ENCODE peak calls at places on chromosomes 13 and 19, in six cellular contexts. One of them, this sample, is unnamed.

GRCh38 chr13:103443604-103444003 is 377.4 kb upstream of the SLC10A2 start:
- DNase-seq in left ventricle myocardium inferior: no peak
- DNase-seq in T-helper 17 cell: no peak
- DNase-seq in H9: no peak
- DNase-seq in effector CD8-positive, alpha-beta T cell: no peak
- DNase-seq in neural crest cell: no peak
- DNase-seq in this sample: no peak

GRCh38 chr13:75789451-75790197 is 153.5 kb downstream of the LMO7 start:
- DNase-seq in left ventricle myocardium inferior: no peak
- DNase-seq in effector CD8-positive, alpha-beta T cell: no peak
- DNase-seq in H9: no peak
- DNase-seq in T-helper 17 cell: no peak
- DNase-seq in neural crest cell: no peak
- DNase-seq in this sample: no peak

GRCh38 chr13:30690282-30691188 is 44.8 kb upstream of the ALOX5AP start:
- DNase-seq in left ventricle myocardium inferior: peak; percentile 64
- DNase-seq in neural crest cell: no peak
- DNase-seq in T-helper 17 cell: no peak
- DNase-seq in H9: no peak
- DNase-seq in effector CD8-positive, alpha-beta T cell: no peak
- DNase-seq in this sample: no peak

GRCh38 chr19:40523322-40524047 is 53.2 kb upstream of the SHKBP1 start:
- DNase-seq in H9: peak; percentile 90
- DNase-seq in left ventricle myocardium inferior: peak; percentile 36
- DNase-seq in effector CD8-positive, alpha-beta T cell: no peak
- DNase-seq in T-helper 17 cell: peak; percentile 18
- DNase-seq in neural crest cell: peak; percentile 65
- DNase-seq in this sample: peak; percentile 37

GRCh38 chr13:77986699-77987098 is 68.1 kb upstream of the EDNRB start:
- DNase-seq in neural crest cell: no peak
- DNase-seq in H9: no peak
- DNase-seq in left ventricle myocardium inferior: no peak
- DNase-seq in T-helper 17 cell: no peak
- DNase-seq in effector CD8-positive, alpha-beta T cell: no peak
- DNase-seq in this sample: no peak

GRCh38 chr13:38693641-38694040 is 6.8 kb downstream of the FREM2 start:
- DNase-seq in H9: no peak
- DNase-seq in neural crest cell: no peak
- DNase-seq in left ventricle myocardium inferior: no peak
- DNase-seq in effector CD8-positive, alpha-beta T cell: no peak
- DNase-seq in T-helper 17 cell: no peak
- DNase-seq in this sample: no peak

GRCh38 chr19:5539431-5539833 is 28.3 kb downstream of the TINCR start:
- DNase-seq in T-helper 17 cell: no peak
- DNase-seq in neural crest cell: peak; percentile 52
- DNase-seq in left ventricle myocardium inferior: peak; percentile 38
- DNase-seq in H9: peak; percentile 72
- DNase-seq in effector CD8-positive, alpha-beta T cell: no peak
- DNase-seq in this sample: no peak

GRCh38 chr13:44932850-44933251 is 56.4 kb downstream of the NUFIP1 start:
- DNase-seq in effector CD8-positive, alpha-beta T cell: no peak
- DNase-seq in neural crest cell: no peak
- DNase-seq in H9: no peak
- DNase-seq in left ventricle myocardium inferior: no peak
- DNase-seq in T-helper 17 cell: no peak
- DNase-seq in this sample: peak; percentile 54

GRCh38 chr19:29610574-29611271 is 4.6 kb downstream of the POP4 start:
- DNase-seq in neural crest cell: peak; percentile 77
- DNase-seq in H9: peak; percentile 95
- DNase-seq in left ventricle myocardium inferior: peak; percentile 77
- DNase-seq in effector CD8-positive, alpha-beta T cell: peak; percentile 72
- DNase-seq in T-helper 17 cell: peak; percentile 66
- DNase-seq in this sample: peak; percentile 60

GRCh38 chr19:19749332-19750130 is 16.6 kb upstream of the ZNF14 start:
- DNase-seq in neural crest cell: no peak
- DNase-seq in left ventricle myocardium inferior: no peak
- DNase-seq in H9: no peak
- DNase-seq in T-helper 17 cell: no peak
- DNase-seq in effector CD8-positive, alpha-beta T cell: no peak
- DNase-seq in this sample: no peak

GRCh38 chr13:113664751-113665581 is 2.1 kb upstream of the GRK1 start:
- DNase-seq in effector CD8-positive, alpha-beta T cell: no peak
- DNase-seq in neural crest cell: peak; percentile 14
- DNase-seq in T-helper 17 cell: no peak
- DNase-seq in left ventricle myocardium inferior: peak; percentile 2
- DNase-seq in H9: no peak
- DNase-seq in this sample: no peak

GRCh38 chr13:28338202-28338601 is 156.7 kb downstream of the FLT1 start:
- DNase-seq in effector CD8-positive, alpha-beta T cell: no peak
- DNase-seq in H9: no peak
- DNase-seq in left ventricle myocardium inferior: no peak
- DNase-seq in neural crest cell: no peak
- DNase-seq in T-helper 17 cell: no peak
- DNase-seq in this sample: no peak

This sample was measured in RCC 7860.